ENCODE peak calls at places on chromosome 10, in nine cellular contexts. One of them, this sample, is unnamed.
A peak's percentile ranks its signal among the peaks of the same experiment; 100 is the strongest.

GRCh38 chr10:128943111-128943510 is 523.9 kb upstream of the MGMT start:
- DNase-seq in IMR-90: no peak
- DNase-seq in cardiac muscle cell: no peak
- DNase-seq in AG04450: no peak
- DNase-seq in sigmoid colon: peak; percentile 72
- DNase-seq in kidney: no peak
- DNase-seq in transverse colon: no peak
- DNase-seq in OCI-LY7: no peak
- DNase-seq in brain microvascular endothelial cell: no peak
- DNase-seq in this sample: no peak

GRCh38 chr10:98444314-98445006 is 2.3 kb downstream of the HPS1 start:
- DNase-seq in IMR-90: no peak
- DNase-seq in transverse colon: no peak
- DNase-seq in brain microvascular endothelial cell: no peak
- DNase-seq in AG04450: no peak
- DNase-seq in sigmoid colon: no peak
- DNase-seq in kidney: no peak
- DNase-seq in cardiac muscle cell: no peak
- DNase-seq in OCI-LY7: peak; percentile 29
- DNase-seq in this sample: no peak

GRCh38 chr10:72331575-72332422 is 22.9 kb downstream of the DNAJB12 start:
- DNase-seq in transverse colon: peak; percentile 86
- DNase-seq in sigmoid colon: peak; percentile 91
- DNase-seq in cardiac muscle cell: peak; percentile 89
- DNase-seq in kidney: peak; percentile 97
- DNase-seq in IMR-90: peak; percentile 31
- DNase-seq in brain microvascular endothelial cell: peak; percentile 68
- DNase-seq in OCI-LY7: peak; percentile 93
- DNase-seq in AG04450: no peak
- DNase-seq in this sample: peak; percentile 92

GRCh38 chr10:79411546-79412495 is 33.6 kb downstream of the ZCCHC24 start:
- DNase-seq in OCI-LY7: no peak
- DNase-seq in transverse colon: no peak
- DNase-seq in sigmoid colon: peak; percentile 65
- DNase-seq in brain microvascular endothelial cell: no peak
- DNase-seq in AG04450: no peak
- DNase-seq in kidney: peak; percentile 59
- DNase-seq in cardiac muscle cell: no peak
- DNase-seq in IMR-90: no peak
- DNase-seq in this sample: no peak

GRCh38 chr10:690227-691161 is 1.0 kb upstream of the DIP2C start:
- DNase-seq in IMR-90: peak; percentile 37
- DNase-seq in cardiac muscle cell: no peak
- DNase-seq in brain microvascular endothelial cell: no peak
- DNase-seq in transverse colon: no peak
- DNase-seq in kidney: peak; percentile 81
- DNase-seq in OCI-LY7: no peak
- DNase-seq in AG04450: no peak
- DNase-seq in sigmoid colon: no peak
- DNase-seq in this sample: no peak

GRCh38 chr10:128519581-128519980 is 393.4 kb upstream of the MKI67 start:
- DNase-seq in AG04450: no peak
- DNase-seq in IMR-90: no peak
- DNase-seq in brain microvascular endothelial cell: no peak
- DNase-seq in OCI-LY7: no peak
- DNase-seq in kidney: no peak
- DNase-seq in transverse colon: no peak
- DNase-seq in cardiac muscle cell: no peak
- DNase-seq in sigmoid colon: no peak
- DNase-seq in this sample: no peak

GRCh38 chr10:61313460-61313859 is 139.7 kb downstream of the TMEM26 start:
- DNase-seq in AG04450: no peak
- DNase-seq in OCI-LY7: no peak
- DNase-seq in kidney: no peak
- DNase-seq in cardiac muscle cell: no peak
- DNase-seq in IMR-90: peak; percentile 30
- DNase-seq in brain microvascular endothelial cell: no peak
- DNase-seq in transverse colon: no peak
- DNase-seq in sigmoid colon: no peak
- DNase-seq in this sample: no peak

GRCh38 chr10:117518246-117518645 is 24.3 kb upstream of the EMX2 start:
- DNase-seq in IMR-90: no peak
- DNase-seq in cardiac muscle cell: no peak
- DNase-seq in kidney: no peak
- DNase-seq in OCI-LY7: no peak
- DNase-seq in AG04450: no peak
- DNase-seq in brain microvascular endothelial cell: no peak
- DNase-seq in transverse colon: no peak
- DNase-seq in sigmoid colon: no peak
- DNase-seq in this sample: no peak

GRCh38 chr10:78981970-78982281 is 86.8 kb upstream of the ZMIZ1 start:
- DNase-seq in brain microvascular endothelial cell: no peak
- DNase-seq in OCI-LY7: no peak
- DNase-seq in AG04450: no peak
- DNase-seq in IMR-90: no peak
- DNase-seq in sigmoid colon: no peak
- DNase-seq in cardiac muscle cell: peak; percentile 61
- DNase-seq in transverse colon: no peak
- DNase-seq in kidney: no peak
- DNase-seq in this sample: no peak

GRCh38 chr10:34491666-34492065 is 323.4 kb downstream of the PARD3 start:
- DNase-seq in transverse colon: no peak
- DNase-seq in AG04450: no peak
- DNase-seq in OCI-LY7: no peak
- DNase-seq in kidney: no peak
- DNase-seq in cardiac muscle cell: no peak
- DNase-seq in IMR-90: no peak
- DNase-seq in sigmoid colon: no peak
- DNase-seq in brain microvascular endothelial cell: peak; percentile 16
- DNase-seq in this sample: no peak

GRCh38 chr10:112366992-112367391 is 6.9 kb upstream of the ACSL5 start:
- DNase-seq in cardiac muscle cell: no peak
- DNase-seq in IMR-90: no peak
- DNase-seq in brain microvascular endothelial cell: no peak
- DNase-seq in AG04450: no peak
- DNase-seq in OCI-LY7: no peak
- DNase-seq in transverse colon: peak; percentile 3
- DNase-seq in sigmoid colon: no peak
- DNase-seq in kidney: no peak
- DNase-seq in this sample: no peak

GRCh38 chr10:95168694-95169093 is 25.3 kb upstream of the ACSM6 start:
- DNase-seq in kidney: no peak
- DNase-seq in IMR-90: no peak
- DNase-seq in AG04450: no peak
- DNase-seq in cardiac muscle cell: no peak
- DNase-seq in brain microvascular endothelial cell: no peak
- DNase-seq in sigmoid colon: no peak
- DNase-seq in OCI-LY7: no peak
- DNase-seq in transverse colon: no peak
- DNase-seq in this sample: no peak

GRCh38 chr10:72097448-72098300 is 9.3 kb upstream of the SPOCK2 start:
- DNase-seq in sigmoid colon: no peak
- DNase-seq in cardiac muscle cell: no peak
- DNase-seq in AG04450: peak; percentile 72
- DNase-seq in brain microvascular endothelial cell: peak; percentile 99
- DNase-seq in IMR-90: peak; percentile 99
- DNase-seq in kidney: no peak
- DNase-seq in OCI-LY7: no peak
- DNase-seq in transverse colon: no peak
- DNase-seq in this sample: no peak

DNA sequence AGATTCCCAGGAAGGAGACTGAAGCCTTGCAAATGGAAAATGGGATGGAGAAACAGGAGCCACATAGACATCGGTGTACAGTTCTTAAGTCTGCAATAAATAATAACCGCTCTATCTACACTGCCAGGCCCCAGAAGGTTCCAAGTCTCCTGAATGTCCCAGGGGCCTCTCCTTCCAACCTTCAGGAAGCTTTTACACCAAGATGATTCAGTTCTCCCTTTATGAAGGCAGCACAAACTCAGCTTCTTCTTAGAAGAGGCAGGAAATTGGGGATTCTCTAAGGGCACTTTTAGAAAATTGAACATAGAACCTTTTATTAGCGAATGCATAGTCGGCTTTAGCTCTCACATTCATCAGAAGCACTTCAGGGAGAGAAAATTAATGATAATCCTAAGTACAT is 130.8 kb upstream of the LYZL1 start:
- DNase-seq in OCI-LY7: no peak
- DNase-seq in IMR-90: no peak
- DNase-seq in kidney: no peak
- DNase-seq in cardiac muscle cell: no peak
- DNase-seq in AG04450: no peak
- DNase-seq in transverse colon: no peak
- DNase-seq in sigmoid colon: no peak
- DNase-seq in brain microvascular endothelial cell: no peak
- DNase-seq in this sample: no peak
- H3K27ac ChIP-seq in OCI-LY7: no peak overlapping the region
- H3K27ac ChIP-seq in IMR-90: no peak overlapping the region
- H3K27ac ChIP-seq in kidney: no peak overlapping the region
- H3K27ac ChIP-seq in cardiac muscle cell: no peak overlapping the region
- H3K27ac ChIP-seq in AG04450: no peak overlapping the region
- H3K27ac ChIP-seq in transverse colon: no peak overlapping the region
- H3K27ac ChIP-seq in sigmoid colon: no peak overlapping the region
- H3K27ac ChIP-seq in brain microvascular endothelial cell: no peak overlapping the region
- H3K27ac ChIP-seq in this sample: no peak overlapping the region

GRCh38 chr10:86755740-86756510 is 494 bp upstream of the BMPR1A start:
- DNase-seq in IMR-90: peak; percentile 82
- DNase-seq in transverse colon: peak; percentile 93
- DNase-seq in AG04450: peak; percentile 66
- DNase-seq in OCI-LY7: peak; percentile 63
- DNase-seq in cardiac muscle cell: peak; percentile 97
- DNase-seq in brain microvascular endothelial cell: peak; percentile 69
- DNase-seq in sigmoid colon: peak; percentile 95
- DNase-seq in kidney: peak; percentile 96
- DNase-seq in this sample: peak; percentile 85
- H3K27ac ChIP-seq in IMR-90: peak overlapping the region; percentile 98
- H3K27ac ChIP-seq in transverse colon: peak overlapping the region; percentile 97
- H3K27ac ChIP-seq in AG04450: peak overlapping the region; percentile 97
- H3K27ac ChIP-seq in OCI-LY7: no peak overlapping the region
- H3K27ac ChIP-seq in cardiac muscle cell: peak overlapping the region; percentile 100
- H3K27ac ChIP-seq in brain microvascular endothelial cell: peak overlapping the region; percentile 92
- H3K27ac ChIP-seq in sigmoid colon: peak overlapping the region; percentile 99
- H3K27ac ChIP-seq in kidney: peak overlapping the region; percentile 94
- H3K27ac ChIP-seq in this sample: peak overlapping the region; percentile 66

DNA sequence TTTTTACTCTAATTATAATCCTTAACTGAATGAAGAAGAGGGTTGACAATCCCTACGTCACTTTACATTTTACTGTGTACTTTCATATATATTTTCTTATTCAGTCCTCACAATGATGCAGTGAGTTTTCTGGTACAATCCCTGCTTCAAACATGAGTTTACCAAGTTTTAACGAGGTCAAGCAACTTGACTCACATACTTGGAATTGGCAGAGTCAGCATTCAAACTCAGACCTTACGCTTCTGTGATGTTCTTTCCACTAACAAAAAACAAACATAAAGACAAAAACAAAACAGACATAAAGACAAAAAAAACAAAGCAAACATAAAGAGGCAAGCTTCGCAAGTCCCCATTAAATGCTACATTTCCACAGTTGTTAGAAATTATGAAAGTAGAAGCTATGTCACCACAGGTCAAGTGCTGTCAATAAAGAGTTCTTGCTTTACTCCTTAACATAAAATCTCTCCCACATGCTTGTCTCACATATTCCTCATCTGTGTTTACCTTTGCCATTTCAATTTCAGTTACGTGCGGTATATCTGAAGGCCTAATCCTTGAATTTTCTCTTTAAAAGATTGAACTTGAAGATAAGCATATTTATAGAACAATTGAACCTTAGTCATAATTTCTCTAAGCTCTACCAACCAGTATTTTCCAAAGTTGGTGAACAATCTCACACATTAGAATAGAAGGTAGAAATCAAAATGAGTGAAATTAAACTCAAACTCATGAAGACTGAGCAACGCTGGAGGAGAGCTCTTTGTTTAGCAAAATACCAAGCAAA is 217.4 kb downstream of the CELF2 start:
- DNase-seq in OCI-LY7: no peak
- DNase-seq in cardiac muscle cell: no peak
- DNase-seq in AG04450: no peak
- DNase-seq in kidney: no peak
- DNase-seq in brain microvascular endothelial cell: no peak
- DNase-seq in transverse colon: no peak
- DNase-seq in sigmoid colon: no peak
- DNase-seq in IMR-90: no peak
- DNase-seq in this sample: no peak
- H3K27ac ChIP-seq in OCI-LY7: no peak overlapping the region
- H3K27ac ChIP-seq in cardiac muscle cell: no peak overlapping the region
- H3K27ac ChIP-seq in AG04450: no peak overlapping the region
- H3K27ac ChIP-seq in kidney: no peak overlapping the region
- H3K27ac ChIP-seq in brain microvascular endothelial cell: no peak overlapping the region
- H3K27ac ChIP-seq in transverse colon: no peak overlapping the region
- H3K27ac ChIP-seq in sigmoid colon: no peak overlapping the region
- H3K27ac ChIP-seq in IMR-90: no peak overlapping the region
- H3K27ac ChIP-seq in this sample: peak overlapping the region; percentile 57

GRCh38 chr10:18308600-18308999 is 168.4 kb downstream of the CACNB2 start:
- DNase-seq in IMR-90: no peak
- DNase-seq in OCI-LY7: no peak
- DNase-seq in AG04450: no peak
- DNase-seq in transverse colon: no peak
- DNase-seq in kidney: no peak
- DNase-seq in brain microvascular endothelial cell: no peak
- DNase-seq in cardiac muscle cell: no peak
- DNase-seq in sigmoid colon: no peak
- DNase-seq in this sample: no peak

GRCh38 chr10:18313626-18314025 is 173.4 kb downstream of the CACNB2 start:
- DNase-seq in cardiac muscle cell: no peak
- DNase-seq in brain microvascular endothelial cell: no peak
- DNase-seq in OCI-LY7: no peak
- DNase-seq in transverse colon: no peak
- DNase-seq in IMR-90: no peak
- DNase-seq in sigmoid colon: no peak
- DNase-seq in AG04450: no peak
- DNase-seq in kidney: no peak
- DNase-seq in this sample: no peak

GRCh38 chr10:18312385-18313145 is 172.3 kb downstream of the CACNB2 start:
- DNase-seq in IMR-90: peak; percentile 62
- DNase-seq in cardiac muscle cell: peak; percentile 81
- DNase-seq in transverse colon: no peak
- DNase-seq in kidney: no peak
- DNase-seq in AG04450: no peak
- DNase-seq in brain microvascular endothelial cell: peak; percentile 6
- DNase-seq in OCI-LY7: peak; percentile 28
- DNase-seq in sigmoid colon: no peak
- DNase-seq in this sample: no peak

GRCh38 chr10:18310761-18311160 is 170.5 kb downstream of the CACNB2 start:
- DNase-seq in kidney: no peak
- DNase-seq in AG04450: no peak
- DNase-seq in brain microvascular endothelial cell: no peak
- DNase-seq in sigmoid colon: no peak
- DNase-seq in transverse colon: no peak
- DNase-seq in IMR-90: no peak
- DNase-seq in OCI-LY7: no peak
- DNase-seq in cardiac muscle cell: no peak
- DNase-seq in this sample: no peak

DNA sequence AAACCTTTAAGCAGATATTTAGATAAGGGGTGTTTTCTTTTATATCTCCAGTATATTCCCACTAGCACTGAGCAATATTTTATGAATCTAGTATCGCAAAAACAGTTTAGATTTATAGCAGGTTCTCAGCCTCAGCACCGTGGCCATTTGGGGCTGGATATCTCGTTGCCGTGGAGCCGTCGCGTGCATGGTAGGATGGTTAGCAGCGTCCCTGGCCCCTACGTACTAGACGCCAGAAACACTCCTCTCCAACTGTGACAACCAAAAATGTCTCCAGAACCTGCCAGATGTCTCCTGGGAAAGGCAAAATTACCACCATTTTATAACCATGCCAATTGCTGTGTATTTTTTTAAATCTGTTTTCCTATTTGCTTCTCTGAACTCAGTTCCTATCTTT is 172.9 kb downstream of the CACNB2 start:
- DNase-seq in brain microvascular endothelial cell: no peak
- DNase-seq in IMR-90: no peak
- DNase-seq in cardiac muscle cell: no peak
- DNase-seq in transverse colon: no peak
- DNase-seq in sigmoid colon: no peak
- DNase-seq in AG04450: no peak
- DNase-seq in kidney: no peak
- DNase-seq in OCI-LY7: no peak
- DNase-seq in this sample: no peak
- H3K27ac ChIP-seq in brain microvascular endothelial cell: no peak overlapping the region
- H3K27ac ChIP-seq in IMR-90: no peak overlapping the region
- H3K27ac ChIP-seq in cardiac muscle cell: peak overlapping the region; percentile 72
- H3K27ac ChIP-seq in transverse colon: no peak overlapping the region
- H3K27ac ChIP-seq in sigmoid colon: peak overlapping the region; percentile 48
- H3K27ac ChIP-seq in AG04450: no peak overlapping the region
- H3K27ac ChIP-seq in kidney: peak overlapping the region; percentile 83
- H3K27ac ChIP-seq in OCI-LY7: no peak overlapping the region
- H3K27ac ChIP-seq in this sample: no peak overlapping the region

This sample was measured in CD4-positive, alpha-beta memory T cell.